ENCODE peak calls at places on chromosomes 2 and 18, in four cellular contexts. E, B, A and K are unnamed samples.

GRCh38 chr2:150403457-150403856 is 84.0 kb downstream of the RND3 start:
- DNase-seq in B (no peak), E (no peak), A (no peak), K (no peak)

GRCh38 chr2:198000417-198000816 is 196.0 kb downstream of the PLCL1 start:
- DNase-seq in E (no peak), B (no peak), A (no peak), K (no peak)

GRCh38 chr2:201448701-201449100 is 2.6 kb downstream of the TRAK2 start:
- DNase-seq in E (no peak), A (no peak), B (no peak), K (no peak)

GRCh38 chr18:79429785-79430281 is 34.1 kb downstream of the NFATC1 start:
- DNase-seq in E (no peak), B (peak; percentile 56), A (no peak), K (no peak)

GRCh38 chr2:208311321-208311720 is 45.3 kb downstream of the PIKFYVE start:
- DNase-seq in B (no peak), E (no peak), A (no peak), K (no peak)

GRCh38 chr2:38835015-38835601 is 40.6 kb downstream of the DHX57 start:
- DNase-seq in B (no peak), E (peak; percentile 19), A (peak; percentile 55), K (no peak)

GRCh38 chr2:215868886-215869285 is 144.5 kb downstream of the MREG start:
- DNase-seq in A (no peak), E (no peak), B (no peak), K (no peak)

GRCh38 chr18:58784601-58785137 is 80.0 kb upstream of the ZNF532 start:
- DNase-seq in E (no peak), B (no peak), A (no peak), K (no peak)

GRCh38 chr2:179447426-179447825 is 182.8 kb upstream of the SESTD1 start:
- DNase-seq in A (no peak), E (no peak), B (no peak), K (no peak)

GRCh38 chr2:179444056-179444455 is 179.4 kb upstream of the SESTD1 start:
- DNase-seq in E (no peak), A (no peak), B (no peak), K (no peak)

GRCh38 chr2:179449010-179449409 is 184.4 kb upstream of the SESTD1 start:
- DNase-seq in B (no peak), A (no peak), E (no peak), K (no peak)

GRCh38 chr2:179446475-179447141 is 182.0 kb upstream of the SESTD1 start:
- DNase-seq in E (no peak), A (no peak), B (no peak), K (no peak)

DNA sequence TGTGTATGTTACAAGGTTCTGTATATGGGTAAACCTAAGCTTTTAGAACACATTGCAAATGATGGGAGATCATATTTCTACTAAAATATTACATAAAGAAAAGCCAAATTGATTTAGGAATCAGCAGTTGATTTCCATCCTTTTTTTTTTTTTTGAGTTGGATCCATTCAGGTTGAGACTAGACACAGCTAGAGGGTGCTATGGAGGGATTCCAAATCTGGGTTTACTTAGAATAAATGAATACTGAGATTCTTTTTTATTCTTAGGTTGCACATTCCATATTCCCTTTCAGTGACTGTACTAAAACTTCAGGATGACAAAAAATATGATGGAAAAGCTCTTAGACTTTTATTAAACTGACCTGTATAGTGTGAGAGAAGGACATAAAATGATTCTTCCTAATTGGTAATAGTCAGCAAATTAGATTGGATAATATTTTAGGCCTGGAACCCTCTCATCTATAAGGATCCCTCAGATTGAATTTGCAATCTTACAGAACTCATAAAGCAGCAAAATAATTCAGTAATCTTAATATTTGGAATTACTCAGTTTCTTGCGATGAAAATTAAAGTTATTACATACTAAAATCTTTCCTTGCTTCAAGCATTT is 183.3 kb upstream of the SESTD1 start:
- DNase-seq in B (no peak), E (no peak), A (no peak), K (no peak)
- TF ChIP-seq CTCF in B (no peak), E (peak; percentile 43), A (no peak), K (no peak)

GRCh38 chr2:41924024-41924423 is 123.8 kb upstream of the PKDCC start:
- DNase-seq in A (no peak), E (no peak), B (no peak), K (no peak)
- TF ChIP-seq TCF7L2 in A (no peak), E (no peak), B (no peak), K (no peak)

DNA sequence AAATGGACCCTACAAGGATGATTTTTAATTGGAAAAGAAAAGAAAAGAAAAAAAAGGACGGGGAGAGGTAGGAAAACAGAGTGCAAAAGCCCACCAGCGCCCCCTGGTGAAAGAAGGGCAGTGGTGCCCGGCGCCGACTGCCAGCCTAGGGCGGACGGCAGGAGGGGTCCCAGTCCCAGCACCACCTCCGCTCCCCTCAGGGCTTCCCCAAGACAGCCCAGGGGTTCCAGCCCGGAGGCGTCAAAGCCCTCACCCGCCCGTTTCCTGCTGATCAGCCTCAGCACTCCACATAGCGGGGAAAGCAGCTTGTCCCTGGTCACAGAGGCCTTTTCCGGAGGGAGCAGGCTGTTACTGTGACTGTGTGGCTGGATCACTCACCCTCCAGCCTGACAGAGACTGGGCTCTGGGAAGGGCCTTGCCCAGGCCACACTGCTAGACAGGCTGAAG is 213.9 kb downstream of the TFCP2L1 start:
- DNase-seq in A (peak; percentile 24), B (peak; percentile 79), E (peak; percentile 19), K (no peak)
- TF ChIP-seq CTCF in A (peak; percentile 85), B (peak; percentile 87), E (peak; percentile 94), K (peak; percentile 99)

GRCh38 chr2:18439716-18440115 is 120.7 kb downstream of the RDH14 start:
- DNase-seq in E (no peak), B (no peak), A (no peak), K (no peak)
- TF ChIP-seq TCF7L2 in E (no peak), B (no peak), A (no peak), K (no peak)

DNA sequence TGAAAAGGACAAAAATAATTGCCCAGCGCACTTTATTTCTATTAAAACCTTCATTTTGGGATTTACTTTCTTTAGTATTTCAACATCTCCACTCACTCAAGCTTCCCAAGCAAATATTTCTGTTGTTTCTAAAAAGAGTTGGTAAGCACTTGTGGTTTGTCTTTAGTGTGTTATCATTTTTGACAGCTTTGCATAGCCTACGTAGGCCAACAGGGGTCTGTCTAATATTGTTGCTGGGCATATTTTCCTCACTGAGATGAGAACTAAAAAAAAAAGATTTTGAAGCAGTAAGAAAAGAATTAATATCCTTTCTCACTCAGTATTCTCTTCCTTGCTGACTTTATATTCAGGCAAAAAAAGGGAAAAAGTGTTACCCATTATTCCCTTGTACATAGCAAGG is 494.1 kb downstream of the ARHGAP15 start:
- DNase-seq in B (no peak), E (no peak), A (no peak), K (no peak)
- TF ChIP-seq CTCF in B (peak; percentile 39), E (no peak), A (no peak), K (no peak)

GRCh38 chr2:69297216-69297615 is 89.8 kb downstream of the GFPT1 start:
- DNase-seq in E (no peak), B (no peak), A (no peak), K (no peak)
- TF ChIP-seq TCF7L2 in E (no peak), B (no peak), A (no peak), K (no peak)

DNA sequence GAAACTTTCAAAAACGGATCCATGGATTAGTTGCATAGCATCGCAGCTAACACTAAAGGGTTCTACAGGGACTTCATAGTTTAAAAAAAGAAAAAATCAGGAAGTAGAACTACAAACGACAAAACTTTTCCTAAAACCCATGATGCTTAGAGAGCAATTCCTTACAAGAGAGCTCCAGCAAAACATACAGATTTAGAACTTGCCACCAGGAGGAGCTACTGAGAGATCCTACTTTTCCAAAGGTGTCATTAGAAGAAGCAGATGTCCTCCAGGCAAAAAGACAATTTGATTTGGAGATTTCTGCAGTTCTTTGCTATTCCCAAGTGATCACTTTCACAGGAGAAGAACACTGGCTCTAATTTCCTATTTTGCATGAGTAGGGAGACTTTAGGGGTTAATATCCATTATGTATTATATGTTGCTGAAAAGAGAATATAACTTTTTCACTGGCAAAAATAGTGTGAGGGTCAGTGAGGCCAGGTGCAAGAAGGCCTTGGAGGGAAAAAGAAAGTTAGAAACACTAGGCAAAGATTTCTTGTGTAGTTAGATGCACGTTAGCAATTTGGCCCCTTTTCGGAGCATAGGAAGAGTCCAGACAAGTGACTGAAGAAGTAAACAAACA is 436.2 kb downstream of the SUCLG1 start:
- DNase-seq in E (peak; percentile 66), A (peak; percentile 72), B (peak; percentile 42), K (peak; percentile 30)
- TF ChIP-seq CTCF in E (peak; percentile 81), A (peak; percentile 68), B (peak; percentile 74), K (peak; percentile 73)

GRCh38 chr2:233424028-233424951 is 70.0 kb downstream of the DGKD start:
- DNase-seq in E (no peak), A (no peak), B (no peak), K (no peak)
- TF ChIP-seq TCF7L2 in E (no peak), A (no peak), B (no peak), K (no peak)

DNA sequence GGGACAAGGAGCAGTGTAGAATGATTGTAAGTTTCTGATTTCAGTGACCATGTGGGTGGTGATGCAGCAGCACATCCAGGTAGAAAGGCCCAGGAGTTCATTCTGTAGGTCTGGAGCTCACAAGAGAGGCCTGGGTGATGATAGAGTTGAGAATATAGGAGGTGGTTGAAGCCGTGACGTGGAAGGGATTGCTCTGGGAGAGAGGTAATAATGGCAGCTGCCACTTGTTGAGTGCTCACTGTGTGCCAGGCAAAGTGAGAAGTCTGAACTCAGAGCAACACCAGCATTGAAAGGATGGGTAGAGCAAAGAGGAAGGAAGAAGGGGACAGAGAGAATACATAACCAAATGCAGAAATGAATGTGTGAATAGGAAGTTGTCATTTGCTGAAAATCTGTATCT is 3.3 kb downstream of the TTLL4 start:
- DNase-seq in A (no peak), E (no peak), B (no peak), K (no peak)
- TF ChIP-seq CTCF in A (no peak), E (no peak), B (no peak), K (no peak)

GRCh38 chr18:32907656-32908441 is 135.0 kb upstream of the KLHL14 start:
- DNase-seq in E (no peak), B (no peak), A (no peak), K (no peak)

GRCh38 chr18:32909798-32910561 is 137.2 kb upstream of the KLHL14 start:
- DNase-seq in A (peak; percentile 68), B (no peak), E (no peak), K (no peak)

GRCh38 chr18:32911660-32912284 is 138.9 kb upstream of the KLHL14 start:
- DNase-seq in E (no peak), B (no peak), A (no peak), K (peak; percentile 50)

GRCh38 chr18:32907215-32907590 is 134.4 kb upstream of the KLHL14 start:
- DNase-seq in B (no peak), A (no peak), E (no peak), K (no peak)

DNA sequence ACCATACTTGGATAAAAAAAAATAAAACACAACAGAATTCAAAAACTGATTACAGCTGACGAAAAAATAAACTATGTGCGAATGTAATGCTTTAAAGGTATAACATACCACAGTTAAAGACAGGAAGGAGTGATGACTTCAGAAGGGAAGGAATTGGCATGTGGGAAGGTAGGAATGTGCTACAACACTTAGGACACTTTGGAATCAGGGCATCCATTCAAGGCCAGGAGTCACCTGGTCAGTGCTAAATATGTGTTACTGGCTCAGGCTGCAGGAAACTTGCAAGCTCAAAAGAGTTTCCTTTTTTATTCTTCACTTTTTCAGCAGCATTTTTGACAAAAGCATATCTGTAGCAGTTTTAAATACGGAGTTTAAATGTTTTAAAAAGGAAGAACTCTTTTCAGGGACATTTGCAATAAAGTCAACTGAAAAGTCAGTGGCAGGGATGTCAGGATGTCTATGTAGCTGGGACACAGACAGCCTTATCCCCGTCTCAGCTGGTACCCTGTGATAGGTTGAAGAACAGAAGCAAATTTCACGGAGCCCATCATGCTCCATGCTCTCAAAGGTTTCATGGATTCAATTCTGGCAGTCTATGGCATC is 138.0 kb upstream of the KLHL14 start:
- DNase-seq in B (no peak), A (peak; percentile 16), E (no peak), K (no peak)
- TF ChIP-seq TCF7L2 in B (no peak), A (no peak), E (no peak), K (no peak)